ENCODE peak calls at places on chromosomes 5 and 9, in seven cellular contexts. A, S, D, U, P, I and F are unnamed samples.

GRCh38 chr9:133835273-133835901 is 97.2 kb upstream of the SARDH start:
- DNase-seq in A (no peak), S (no peak), D (no peak), U (peak; percentile 69), P (no peak), I (no peak), F (no peak)

GRCh38 chr5:39138182-39138487 is 63.9 kb upstream of the RICTOR start:
- DNase-seq in A (no peak), S (no peak), D (no peak), U (no peak), P (no peak), I (no peak), F (no peak)

GRCh38 chr9:16138961-16139441 is 586.2 kb downstream of the CCDC171 start:
- DNase-seq in A (peak; percentile 88), S (no peak), D (no peak), U (no peak), P (no peak), I (no peak), F (peak; percentile 43)

GRCh38 chr5:35012796-35013195 is 35.0 kb downstream of the AGXT2 start:
- DNase-seq in A (no peak), S (no peak), D (no peak), U (no peak), P (no peak), I (no peak), F (no peak)

GRCh38 chr5:1173485-1174070 is 27.8 kb upstream of the SLC6A19 start:
- DNase-seq in A (no peak), S (no peak), D (no peak), U (no peak), P (no peak), I (no peak), F (no peak)

GRCh38 chr5:136056336-136056735 is 27.5 kb downstream of the TGFBI start:
- DNase-seq in A (no peak), S (no peak), D (no peak), U (no peak), P (no peak), I (peak; percentile 71), F (no peak)

GRCh38 chr9:75105841-75106240 is 17.5 kb downstream of the OSTF1 start:
- DNase-seq in A (peak; percentile 25), S (no peak), D (no peak), U (no peak), P (no peak), I (no peak), F (no peak)

GRCh38 chr9:83444110-83444509 is 94.1 kb downstream of the FRMD3 start:
- DNase-seq in A (no peak), S (no peak), D (no peak), U (no peak), P (no peak), I (no peak), F (no peak)

GRCh38 chr5:137510671-137511070 is 11.5 kb upstream of the SPOCK1 start:
- DNase-seq in A (no peak), S (no peak), D (no peak), U (no peak), P (no peak), I (no peak), F (no peak)

GRCh38 chr5:37834542-37835399 is 5.1 kb downstream of the GDNF start:
- DNase-seq in A (no peak), S (no peak), D (no peak), U (peak; percentile 62), P (peak; percentile 67), I (no peak), F (no peak)

GRCh38 chr9:107875571-107875980 is 386.0 kb upstream of the KLF4 start:
- DNase-seq in A (no peak), S (no peak), D (no peak), U (no peak), P (no peak), I (peak; percentile 37), F (no peak)

GRCh38 chr5:1201327-1202025 is at the start of gene SLC6A19:
- DNase-seq in A (no peak), S (no peak), D (no peak), U (no peak), P (no peak), I (no peak), F (no peak)

GRCh38 chr5:74903165-74903787 is 37.1 kb upstream of the FAM169A start:
- DNase-seq in A (no peak), S (no peak), D (peak; percentile 71), U (peak; percentile 91), P (peak; percentile 92), I (peak; percentile 63), F (no peak)

GRCh38 chr9:103243553-103243952 is 248.4 kb downstream of the CYLC2 start:
- DNase-seq in A (no peak), S (no peak), D (no peak), U (no peak), P (no peak), I (no peak), F (no peak)

GRCh38 chr9:70451765-70452164 is 37.3 kb upstream of the KLF9 start:
- DNase-seq in A (no peak), S (no peak), D (no peak), U (no peak), P (no peak), I (no peak), F (no peak)

GRCh38 chr5:170522211-170523128 is 18.6 kb downstream of the KCNIP1 start:
- DNase-seq in A (no peak), S (no peak), D (no peak), U (peak; percentile 37), P (no peak), I (no peak), F (peak; percentile 7)

GRCh38 chr5:140631831-140632365 is 1.1 kb downstream of the CD14 start:
- DNase-seq in A (no peak), S (no peak), D (no peak), U (no peak), P (no peak), I (peak; percentile 35), F (no peak)

GRCh38 chr5:142095035-142095434 is 13.5 kb upstream of the NDFIP1 start:
- DNase-seq in A (no peak), S (no peak), D (no peak), U (no peak), P (no peak), I (no peak), F (no peak)

GRCh38 chr9:130015353-130016019 is 27.5 kb downstream of the FNBP1 start:
- DNase-seq in A (no peak), S (no peak), D (no peak), U (no peak), P (no peak), I (no peak), F (no peak)

GRCh38 chr9:130017035-130017909 is 25.7 kb downstream of the FNBP1 start:
- DNase-seq in A (peak; percentile 27), S (no peak), D (no peak), U (no peak), P (no peak), I (no peak), F (no peak)

GRCh38 chr9:130020618-130021017 is 22.4 kb downstream of the FNBP1 start:
- DNase-seq in A (no peak), S (no peak), D (no peak), U (no peak), P (no peak), I (no peak), F (no peak)

GRCh38 chr9:130021123-130021522 is 21.9 kb downstream of the FNBP1 start:
- DNase-seq in A (no peak), S (no peak), D (no peak), U (no peak), P (no peak), I (no peak), F (no peak)

GRCh38 chr9:130018260-130018659 is 24.7 kb downstream of the FNBP1 start:
- DNase-seq in A (peak; percentile 33), S (no peak), D (no peak), U (no peak), P (no peak), I (peak; percentile 37), F (peak; percentile 49)
- H3K23ac ChIP-seq in A (no peak overlapping the region), S (no peak overlapping the region), D (no peak overlapping the region), U (no peak overlapping the region), P (no peak overlapping the region), I (no peak overlapping the region), F (no peak overlapping the region)

GRCh38 chr9:91035825-91036208 is 234.2 kb downstream of the SYK start:
- DNase-seq in A (no peak), S (no peak), D (no peak), U (no peak), P (no peak), I (no peak), F (no peak)
- H2BK5ac ChIP-seq in A (no peak overlapping the region), S (no peak overlapping the region), D (no peak overlapping the region), U (no peak overlapping the region), P (no peak overlapping the region), I (no peak overlapping the region), F (no peak overlapping the region)

GRCh38 chr5:181059297-181060230 is 19.5 kb downstream of the BTNL9 start:
- DNase-seq in A (no peak), S (no peak), D (no peak), U (peak; percentile 26), P (peak; percentile 51), I (no peak), F (no peak)

GRCh38 chr5:181060231-181060590 is 20.1 kb downstream of the BTNL9 start:
- DNase-seq in A (no peak), S (no peak), D (no peak), U (no peak), P (no peak), I (no peak), F (no peak)

GRCh38 chr5:181060924-181061323 is 20.9 kb downstream of the BTNL9 start:
- DNase-seq in A (no peak), S (no peak), D (no peak), U (no peak), P (no peak), I (no peak), F (no peak)

GRCh38 chr5:181058321-181058720 is 18.3 kb downstream of the BTNL9 start:
- DNase-seq in A (no peak), S (no peak), D (no peak), U (no peak), P (no peak), I (no peak), F (no peak)

DNA sequence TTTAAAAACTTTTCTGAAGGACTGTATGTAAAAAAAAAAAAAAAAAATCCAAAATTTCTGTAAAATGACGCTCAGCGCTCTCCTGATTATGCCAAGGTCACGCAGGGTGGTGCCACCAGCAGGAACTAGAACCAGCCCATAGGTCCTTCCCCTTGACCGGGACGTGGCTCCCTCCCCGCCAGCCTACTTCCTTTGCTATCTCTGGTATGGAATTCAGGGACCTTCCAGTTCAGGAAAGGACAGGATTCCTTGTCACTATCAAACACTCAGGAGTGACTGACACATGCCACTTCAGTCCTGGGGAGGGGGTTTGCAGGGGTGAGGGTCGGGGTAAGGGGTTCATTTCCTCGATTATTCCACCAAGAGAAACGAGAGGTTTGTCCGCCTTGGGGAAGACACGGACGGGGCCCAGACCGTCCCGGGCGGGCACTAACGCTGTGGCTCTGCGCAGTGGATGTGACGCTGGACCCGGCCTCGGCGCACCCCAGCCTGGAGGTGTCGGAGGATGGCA is 18.8 kb downstream of the BTNL9 start:
- DNase-seq in A (no peak), S (no peak), D (no peak), U (no peak), P (no peak), I (no peak), F (no peak)
- H3K18ac ChIP-seq in A (no peak overlapping the region), S (no peak overlapping the region), D (no peak overlapping the region), U (no peak overlapping the region), P (no peak overlapping the region), I (no peak overlapping the region), F (no peak overlapping the region)

DNA sequence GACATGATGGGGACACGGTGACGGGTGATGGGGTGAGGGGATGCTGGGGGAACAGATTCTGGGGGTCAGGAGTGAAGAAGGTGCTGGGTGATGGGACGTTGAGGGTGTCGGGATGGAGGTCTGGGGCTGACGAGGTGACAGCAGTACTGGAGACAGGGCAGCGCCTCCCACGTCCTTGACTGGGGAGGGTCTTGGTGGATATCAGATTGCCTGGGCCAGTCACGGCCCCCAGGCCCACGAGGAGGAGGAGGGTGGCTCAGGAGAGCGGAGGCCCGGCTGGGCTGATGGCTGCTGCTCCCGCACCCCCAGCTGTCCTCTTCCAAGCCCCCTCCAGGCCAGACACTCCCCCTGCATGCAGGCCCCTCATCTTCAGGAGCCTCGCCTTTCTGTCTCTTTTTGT is 34.8 kb downstream of the BARX1 start:
- DNase-seq in A (no peak), S (no peak), D (no peak), U (no peak), P (no peak), I (no peak), F (no peak)
- H3K23ac ChIP-seq in A (no peak overlapping the region), S (no peak overlapping the region), D (no peak overlapping the region), U (no peak overlapping the region), P (no peak overlapping the region), I (no peak overlapping the region), F (no peak overlapping the region)